ENCODE peak calls at places on chromosomes 5 and 9, in nine cellular contexts. D is sigmoid colon, U is D341Med, V is activated T-cell treated with anti-CD3 and anti-CD28 coated beads for 1 hour, J is hepatocyte, M is NCI-H1436 treated with DMSO at 0.1 percent for 48 hours, X is anterior cingulate cortex, C is endodermal cell, B is hippocampal formation. T is an unnamed sample.

GRCh38 chr5:170092702-170093101 is 13.0 kb upstream of the FOXI1 start:
- DNase-seq in D (peak; percentile 47), U (no peak), C (no peak), J (no peak), X (no peak), B (no peak), M (no peak), V (no peak), T (no peak)

GRCh38 chr9:94199776-94200175 is 59.3 kb upstream of the ZNF169 start:
- DNase-seq in D (no peak), C (no peak), X (no peak), B (no peak), J (no peak), V (no peak), M (no peak), U (no peak), T (no peak)

GRCh38 chr5:141560725-141561483 is 57.9 kb downstream of the DIAPH1 start:
- DNase-seq in D (peak; percentile 97), B (peak; percentile 94), C (peak; percentile 93), V (no peak), X (peak; percentile 90), J (peak; percentile 92), U (peak; percentile 77), M (peak; percentile 93), T (no peak)

GRCh38 chr5:123776761-123777160 is 264.8 kb downstream of the CSNK1G3 start:
- DNase-seq in J (no peak), D (no peak), C (no peak), U (no peak), M (no peak), X (no peak), V (no peak), B (no peak), T (no peak)

GRCh38 chr5:88419931-88420330 is 151.3 kb upstream of the TMEM161B start:
- DNase-seq in U (no peak), V (no peak), M (no peak), C (no peak), J (no peak), X (no peak), B (no peak), D (no peak), T (no peak)

GRCh38 chr9:101601904-101602765 is 7.4 kb upstream of the PPP3R2 start:
- DNase-seq in D (no peak), U (peak; percentile 69), V (no peak), B (peak; percentile 81), M (no peak), X (no peak), C (peak; percentile 68), J (peak; percentile 71), T (no peak)

GRCh38 chr5:159345861-159346260 is 15.6 kb upstream of the IL12B start:
- DNase-seq in M (no peak), C (no peak), U (no peak), X (no peak), J (no peak), V (no peak), B (no peak), D (no peak), T (no peak)

GRCh38 chr9:124442360-124442759 is 7.9 kb upstream of the ADGRD2 start:
- DNase-seq in V (no peak), B (no peak), D (no peak), U (no peak), M (no peak), X (no peak), J (no peak), C (no peak), T (no peak)

GRCh38 chr9:70466976-70467551 is 52.6 kb upstream of the KLF9 start:
- DNase-seq in D (no peak), B (peak; percentile 15), C (no peak), J (no peak), V (no peak), X (no peak), M (no peak), U (no peak), T (no peak)

GRCh38 chr9:86546712-86547111 is 192.5 kb upstream of the TUT7 start:
- DNase-seq in U (no peak), X (no peak), J (no peak), M (no peak), B (no peak), D (no peak), V (no peak), C (no peak), T (no peak)

GRCh38 chr5:178817506-178817905 is 42.2 kb upstream of the ZNF354B start:
- DNase-seq in U (no peak), C (no peak), V (no peak), J (no peak), D (no peak), B (no peak), X (no peak), M (no peak), T (no peak)

GRCh38 chr9:90832251-90832650 is 30.6 kb downstream of the SYK start:
- DNase-seq in U (no peak), B (no peak), X (no peak), V (no peak), D (no peak), C (peak; percentile 7), M (no peak), J (no peak), T (no peak)

GRCh38 chr5:65856520-65856919 is 69.9 kb upstream of the ERBIN start:
- DNase-seq in M (no peak), J (no peak), U (no peak), C (no peak), D (no peak), X (no peak), V (no peak), B (no peak), T (no peak)

GRCh38 chr5:78964889-78965288 is 20.2 kb downstream of the ARSB start:
- DNase-seq in C (no peak), D (no peak), U (no peak), M (peak; percentile 45), B (peak; percentile 73), X (no peak), V (no peak), J (peak; percentile 71), T (no peak)

GRCh38 chr9:121744687-121745395 is 93.4 kb downstream of the DAB2IP start:
- DNase-seq in M (no peak), D (no peak), B (no peak), J (no peak), X (no peak), C (peak; percentile 78), V (no peak), U (no peak), T (no peak)

T was measured in activated T-helper 2 cell treated with anti-CD3 and anti-CD28 coated beads, Interferon-gamma antibody, Interleukin-2, Interleukin-4, amounts not matched to agents 10 μg/mL and 5 μg/mL and 100 μg/mL, durations not matched to agents 14 hours and 24 hours and 36 hours.